ENCODE peak calls at places on chromosomes 13 and 19, in seven cellular contexts. One of them, this sample, is unnamed.

GRCh38 chr19:53394522-53394973 is 401 bp upstream of the ZNF765 start:
- DNase-seq in iPS-NIHi11: peak
- DNase-seq in activated CD4-positive, alpha-beta T cell treated with anti-CD3 and anti-CD28 coated beads, Interleukin-2, amount 50 U/mL, for 4 hours: no peak
- DNase-seq in nucleus accumbens: no peak
- DNase-seq in hypothalamus: no peak
- DNase-seq in amygdala: no peak
- DNase-seq in OCI-LY7: no peak
- DNase-seq in this sample: peak

GRCh38 chr13:104567114-104567513 is 1500.9 kb upstream of the SLC10A2 start:
- DNase-seq in amygdala: no peak
- DNase-seq in activated CD4-positive, alpha-beta T cell treated with anti-CD3 and anti-CD28 coated beads, Interleukin-2, amount 50 U/mL, for 4 hours: no peak
- DNase-seq in OCI-LY7: no peak
- DNase-seq in iPS-NIHi11: no peak
- DNase-seq in nucleus accumbens: no peak
- DNase-seq in hypothalamus: no peak
- DNase-seq in this sample: no peak

GRCh38 chr19:13063461-13064091 is 39.1 kb downstream of the LYL1 start:
- DNase-seq in nucleus accumbens: no peak
- DNase-seq in iPS-NIHi11: no peak
- DNase-seq in OCI-LY7: no peak
- DNase-seq in hypothalamus: no peak
- DNase-seq in activated CD4-positive, alpha-beta T cell treated with anti-CD3 and anti-CD28 coated beads, Interleukin-2, amount 50 U/mL, for 4 hours: no peak
- DNase-seq in amygdala: peak
- DNase-seq in this sample: no peak

GRCh38 chr19:4581381-4582111 is 22.1 kb upstream of the SEMA6B start:
- DNase-seq in iPS-NIHi11: peak
- DNase-seq in activated CD4-positive, alpha-beta T cell treated with anti-CD3 and anti-CD28 coated beads, Interleukin-2, amount 50 U/mL, for 4 hours: no peak
- DNase-seq in amygdala: no peak
- DNase-seq in nucleus accumbens: no peak
- DNase-seq in hypothalamus: no peak
- DNase-seq in OCI-LY7: peak
- DNase-seq in this sample: peak

GRCh38 chr13:20326809-20327208 is 94.7 kb upstream of the GJB6 start:
- DNase-seq in activated CD4-positive, alpha-beta T cell treated with anti-CD3 and anti-CD28 coated beads, Interleukin-2, amount 50 U/mL, for 4 hours: no peak
- DNase-seq in OCI-LY7: no peak
- DNase-seq in amygdala: no peak
- DNase-seq in hypothalamus: no peak
- DNase-seq in nucleus accumbens: no peak
- DNase-seq in iPS-NIHi11: no peak
- DNase-seq in this sample: no peak

GRCh38 chr13:61727714-61728275 is 312.1 kb upstream of the PCDH20 start:
- DNase-seq in OCI-LY7: no peak
- DNase-seq in iPS-NIHi11: no peak
- DNase-seq in nucleus accumbens: no peak
- DNase-seq in hypothalamus: no peak
- DNase-seq in activated CD4-positive, alpha-beta T cell treated with anti-CD3 and anti-CD28 coated beads, Interleukin-2, amount 50 U/mL, for 4 hours: no peak
- DNase-seq in amygdala: no peak
- DNase-seq in this sample: no peak

GRCh38 chr19:38143847-38144246 is 80.2 kb downstream of the DPF1 start:
- DNase-seq in hypothalamus: no peak
- DNase-seq in nucleus accumbens: no peak
- DNase-seq in amygdala: no peak
- DNase-seq in activated CD4-positive, alpha-beta T cell treated with anti-CD3 and anti-CD28 coated beads, Interleukin-2, amount 50 U/mL, for 4 hours: no peak
- DNase-seq in OCI-LY7: no peak
- DNase-seq in iPS-NIHi11: no peak
- DNase-seq in this sample: no peak

GRCh38 chr19:4970558-4971423 is 1.9 kb downstream of the KDM4B start:
- DNase-seq in nucleus accumbens: no peak
- DNase-seq in activated CD4-positive, alpha-beta T cell treated with anti-CD3 and anti-CD28 coated beads, Interleukin-2, amount 50 U/mL, for 4 hours: no peak
- DNase-seq in amygdala: no peak
- DNase-seq in OCI-LY7: no peak
- DNase-seq in hypothalamus: no peak
- DNase-seq in iPS-NIHi11: no peak
- DNase-seq in this sample: no peak

GRCh38 chr13:20714563-20715339 is 11.3 kb downstream of the IL17D start:
- DNase-seq in activated CD4-positive, alpha-beta T cell treated with anti-CD3 and anti-CD28 coated beads, Interleukin-2, amount 50 U/mL, for 4 hours: no peak
- DNase-seq in hypothalamus: no peak
- DNase-seq in OCI-LY7: no peak
- DNase-seq in nucleus accumbens: no peak
- DNase-seq in iPS-NIHi11: no peak
- DNase-seq in amygdala: no peak
- DNase-seq in this sample: no peak

GRCh38 chr19:7426986-7427385 is 61.8 kb downstream of the PEX11G start:
- DNase-seq in amygdala: no peak
- DNase-seq in hypothalamus: no peak
- DNase-seq in iPS-NIHi11: no peak
- DNase-seq in activated CD4-positive, alpha-beta T cell treated with anti-CD3 and anti-CD28 coated beads, Interleukin-2, amount 50 U/mL, for 4 hours: no peak
- DNase-seq in nucleus accumbens: no peak
- DNase-seq in OCI-LY7: no peak
- DNase-seq in this sample: no peak

GRCh38 chr19:4066682-4067395 is at the start of gene ZBTB7A:
- DNase-seq in hypothalamus: peak
- DNase-seq in nucleus accumbens: peak
- DNase-seq in iPS-NIHi11: peak
- DNase-seq in activated CD4-positive, alpha-beta T cell treated with anti-CD3 and anti-CD28 coated beads, Interleukin-2, amount 50 U/mL, for 4 hours: peak
- DNase-seq in amygdala: peak
- DNase-seq in OCI-LY7: peak
- DNase-seq in this sample: peak

GRCh38 chr13:26996965-26997752 is 174.5 kb downstream of the USP12 start:
- DNase-seq in hypothalamus: no peak
- DNase-seq in amygdala: no peak
- DNase-seq in activated CD4-positive, alpha-beta T cell treated with anti-CD3 and anti-CD28 coated beads, Interleukin-2, amount 50 U/mL, for 4 hours: no peak
- DNase-seq in OCI-LY7: peak
- DNase-seq in nucleus accumbens: no peak
- DNase-seq in iPS-NIHi11: no peak
- DNase-seq in this sample: no peak